ENCODE peak calls at places on chromosomes 7 and 10, in five cellular contexts. One of them, this sample, is unnamed.

GRCh38 chr10:71246591-71247143 is 34.3 kb downstream of the UNC5B start:
- DNase-seq in endothelial cell of umbilical vein: no peak
- DNase-seq in NCI-H1092 treated with DMSO at 0.1 percent for 48 hours: no peak
- DNase-seq in stimulated activated CD4-positive, alpha-beta T cell treated with anti-CD3 and anti-CD28 coated beads, Interleukin-12 subunit alpha, Interleukin-12 subunit beta, amount 100 ng/mL, for 4 hours: no peak
- DNase-seq in PC-9: peak; percentile 99
- DNase-seq in this sample: no peak

GRCh38 chr10:126376956-126377355 is 11.3 kb downstream of the ADAM12 start:
- DNase-seq in stimulated activated CD4-positive, alpha-beta T cell treated with anti-CD3 and anti-CD28 coated beads, Interleukin-12 subunit alpha, Interleukin-12 subunit beta, amount 100 ng/mL, for 4 hours: no peak
- DNase-seq in endothelial cell of umbilical vein: no peak
- DNase-seq in NCI-H1092 treated with DMSO at 0.1 percent for 48 hours: no peak
- DNase-seq in PC-9: peak; percentile 74
- DNase-seq in this sample: no peak

GRCh38 chr7:3042861-3043489 is 692 bp downstream of the CARD11 start:
- DNase-seq in stimulated activated CD4-positive, alpha-beta T cell treated with anti-CD3 and anti-CD28 coated beads, Interleukin-12 subunit alpha, Interleukin-12 subunit beta, amount 100 ng/mL, for 4 hours: peak; percentile 59
- DNase-seq in PC-9: peak; percentile 71
- DNase-seq in NCI-H1092 treated with DMSO at 0.1 percent for 48 hours: no peak
- DNase-seq in endothelial cell of umbilical vein: no peak
- DNase-seq in this sample: peak; percentile 80

GRCh38 chr7:117085769-117086463 is 132.6 kb downstream of the ST7 start:
- DNase-seq in NCI-H1092 treated with DMSO at 0.1 percent for 48 hours: no peak
- DNase-seq in PC-9: peak; percentile 53
- DNase-seq in endothelial cell of umbilical vein: no peak
- DNase-seq in stimulated activated CD4-positive, alpha-beta T cell treated with anti-CD3 and anti-CD28 coated beads, Interleukin-12 subunit alpha, Interleukin-12 subunit beta, amount 100 ng/mL, for 4 hours: no peak
- DNase-seq in this sample: peak; percentile 30

GRCh38 chr10:31757374-31757773 is 171.3 kb downstream of the ARHGAP12 start:
- DNase-seq in endothelial cell of umbilical vein: no peak
- DNase-seq in PC-9: no peak
- DNase-seq in NCI-H1092 treated with DMSO at 0.1 percent for 48 hours: peak; percentile 73
- DNase-seq in stimulated activated CD4-positive, alpha-beta T cell treated with anti-CD3 and anti-CD28 coated beads, Interleukin-12 subunit alpha, Interleukin-12 subunit beta, amount 100 ng/mL, for 4 hours: no peak
- DNase-seq in this sample: no peak

GRCh38 chr10:89029201-89029600 is 38.6 kb downstream of the FAS start:
- DNase-seq in stimulated activated CD4-positive, alpha-beta T cell treated with anti-CD3 and anti-CD28 coated beads, Interleukin-12 subunit alpha, Interleukin-12 subunit beta, amount 100 ng/mL, for 4 hours: no peak
- DNase-seq in PC-9: no peak
- DNase-seq in endothelial cell of umbilical vein: no peak
- DNase-seq in NCI-H1092 treated with DMSO at 0.1 percent for 48 hours: no peak
- DNase-seq in this sample: no peak

GRCh38 chr10:22427101-22427500 is 81.8 kb downstream of the SPAG6 start:
- DNase-seq in endothelial cell of umbilical vein: peak; percentile 22
- DNase-seq in stimulated activated CD4-positive, alpha-beta T cell treated with anti-CD3 and anti-CD28 coated beads, Interleukin-12 subunit alpha, Interleukin-12 subunit beta, amount 100 ng/mL, for 4 hours: no peak
- DNase-seq in NCI-H1092 treated with DMSO at 0.1 percent for 48 hours: no peak
- DNase-seq in PC-9: peak; percentile 78
- DNase-seq in this sample: no peak

GRCh38 chr10:70538731-70539338 is 60.3 kb downstream of the PALD1 start:
- DNase-seq in NCI-H1092 treated with DMSO at 0.1 percent for 48 hours: no peak
- DNase-seq in PC-9: no peak
- DNase-seq in stimulated activated CD4-positive, alpha-beta T cell treated with anti-CD3 and anti-CD28 coated beads, Interleukin-12 subunit alpha, Interleukin-12 subunit beta, amount 100 ng/mL, for 4 hours: no peak
- DNase-seq in endothelial cell of umbilical vein: no peak
- DNase-seq in this sample: no peak

GRCh38 chr7:130962109-130962508 is 228.1 kb upstream of the KLF14 start:
- DNase-seq in PC-9: no peak
- DNase-seq in stimulated activated CD4-positive, alpha-beta T cell treated with anti-CD3 and anti-CD28 coated beads, Interleukin-12 subunit alpha, Interleukin-12 subunit beta, amount 100 ng/mL, for 4 hours: no peak
- DNase-seq in NCI-H1092 treated with DMSO at 0.1 percent for 48 hours: no peak
- DNase-seq in endothelial cell of umbilical vein: no peak
- DNase-seq in this sample: no peak

GRCh38 chr7:44177570-44178131 is 11.6 kb downstream of the GCK start:
- DNase-seq in endothelial cell of umbilical vein: no peak
- DNase-seq in PC-9: peak; percentile 79
- DNase-seq in NCI-H1092 treated with DMSO at 0.1 percent for 48 hours: no peak
- DNase-seq in stimulated activated CD4-positive, alpha-beta T cell treated with anti-CD3 and anti-CD28 coated beads, Interleukin-12 subunit alpha, Interleukin-12 subunit beta, amount 100 ng/mL, for 4 hours: no peak
- DNase-seq in this sample: no peak

GRCh38 chr10:23345861-23346260 is 1.3 kb upstream of the C10orf67 start:
- DNase-seq in PC-9: peak; percentile 92
- DNase-seq in endothelial cell of umbilical vein: no peak
- DNase-seq in stimulated activated CD4-positive, alpha-beta T cell treated with anti-CD3 and anti-CD28 coated beads, Interleukin-12 subunit alpha, Interleukin-12 subunit beta, amount 100 ng/mL, for 4 hours: no peak
- DNase-seq in NCI-H1092 treated with DMSO at 0.1 percent for 48 hours: peak; percentile 6
- DNase-seq in this sample: no peak

GRCh38 chr7:92244803-92245486 is 769 bp downstream of the KRIT1 start:
- DNase-seq in endothelial cell of umbilical vein: no peak
- DNase-seq in stimulated activated CD4-positive, alpha-beta T cell treated with anti-CD3 and anti-CD28 coated beads, Interleukin-12 subunit alpha, Interleukin-12 subunit beta, amount 100 ng/mL, for 4 hours: no peak
- DNase-seq in NCI-H1092 treated with DMSO at 0.1 percent for 48 hours: peak; percentile 38
- DNase-seq in PC-9: no peak
- DNase-seq in this sample: peak; percentile 49

GRCh38 chr7:36440880-36441279 is 51.2 kb downstream of the ANLN start:
- DNase-seq in stimulated activated CD4-positive, alpha-beta T cell treated with anti-CD3 and anti-CD28 coated beads, Interleukin-12 subunit alpha, Interleukin-12 subunit beta, amount 100 ng/mL, for 4 hours: no peak
- DNase-seq in PC-9: peak; percentile 51
- DNase-seq in endothelial cell of umbilical vein: peak; percentile 48
- DNase-seq in NCI-H1092 treated with DMSO at 0.1 percent for 48 hours: no peak
- DNase-seq in this sample: peak; percentile 56

GRCh38 chr7:88480901-88481300 is 174.2 kb upstream of the STEAP4 start:
- DNase-seq in PC-9: no peak
- DNase-seq in stimulated activated CD4-positive, alpha-beta T cell treated with anti-CD3 and anti-CD28 coated beads, Interleukin-12 subunit alpha, Interleukin-12 subunit beta, amount 100 ng/mL, for 4 hours: no peak
- DNase-seq in endothelial cell of umbilical vein: no peak
- DNase-seq in NCI-H1092 treated with DMSO at 0.1 percent for 48 hours: no peak
- DNase-seq in this sample: no peak

This sample was measured in Karpas-422.